ENCODE peak calls at places on chromosomes 12 and 14, in six cellular contexts. M is AG04450, G is esophagus squamous epithelium, L is endothelial cell, S is HFF-Myc, P is psoas muscle. H is an unnamed sample.

GRCh38 chr14:51733147-51733546 is 81.4 kb downstream of the FRMD6 start:
- DNase-seq in M (no peak), G (no peak), L (no peak), S (no peak), P (no peak), H (no peak)

GRCh38 chr12:115507951-115508722 is 769.4 kb downstream of the MED13L start:
- DNase-seq in M (no peak), G (no peak), L (peak), S (no peak), P (no peak), H (no peak)

GRCh38 chr14:61476737-61477410 is 155.5 kb downstream of the PRKCH start:
- DNase-seq in M (peak), G (no peak), L (no peak), S (peak), P (no peak), H (no peak)

GRCh38 chr12:108125073-108125472 is 4.0 kb upstream of the WSCD2 start:
- DNase-seq in M (no peak), G (no peak), L (no peak), S (no peak), P (no peak), H (no peak)

GRCh38 chr12:1044697-1045096 is 53.7 kb downstream of the ERC1 start:
- DNase-seq in M (peak), G (no peak), L (no peak), S (no peak), P (no peak), H (no peak)

GRCh38 chr12:4280351-4281163 is 7.0 kb downstream of the CCND2 start:
- DNase-seq in M (no peak), G (no peak), L (no peak), S (no peak), P (no peak), H (no peak)

GRCh38 chr14:105187935-105188524 is 6.9 kb upstream of the NUDT14 start:
- DNase-seq in M (no peak), G (no peak), L (no peak), S (no peak), P (no peak), H (no peak)

GRCh38 chr12:79296871-79297270 is 393.9 kb downstream of the PAWR start:
- DNase-seq in M (no peak), G (no peak), L (no peak), S (no peak), P (no peak), H (no peak)

GRCh38 chr14:95561001-95561412 is 26.2 kb downstream of the GLRX5 start:
- DNase-seq in M (peak), G (peak), L (peak), S (peak), P (peak), H (peak)

GRCh38 chr14:79395061-79395460 is 816.2 kb downstream of the DIO2 start:
- DNase-seq in M (peak), G (no peak), L (no peak), S (no peak), P (no peak), H (no peak)

GRCh38 chr12:6316921-6317692 is 6.6 kb downstream of the PLEKHG6 start:
- DNase-seq in M (no peak), G (no peak), L (no peak), S (no peak), P (no peak), H (no peak)

GRCh38 chr12:75579552-75579951 is 68.1 kb upstream of the KRR1 start:
- DNase-seq in M (no peak), G (no peak), L (no peak), S (no peak), P (no peak), H (no peak)

GRCh38 chr14:75257241-75257640 is 21.4 kb upstream of the FOS start:
- DNase-seq in M (no peak), G (no peak), L (no peak), S (no peak), P (no peak), H (no peak)

GRCh38 chr14:75429562-75429961 is 1.7 kb downstream of the JDP2 start:
- DNase-seq in M (no peak), G (no peak), L (no peak), S (no peak), P (no peak), H (no peak)

GRCh38 chr14:52314521-52315354 is 626 bp downstream of the PTGER2 start:
- DNase-seq in M (no peak), G (no peak), L (peak), S (no peak), P (peak), H (no peak)

GRCh38 chr14:103207038-103207403 is 83.8 kb downstream of the TNFAIP2 start:
- DNase-seq in M (no peak), G (no peak), L (no peak), S (no peak), P (peak), H (no peak)

GRCh38 chr14:60350366-60350720 is 101.3 kb downstream of the PPM1A start:
- DNase-seq in M (no peak), G (no peak), L (no peak), S (no peak), P (no peak), H (no peak)

GRCh38 chr12:26906704-26907103 is 31.1 kb downstream of the INTS13 start:
- DNase-seq in M (no peak), G (no peak), L (no peak), S (no peak), P (no peak), H (no peak)

GRCh38 chr12:65529771-65530435 is 251.4 kb downstream of the MSRB3 start:
- DNase-seq in M (no peak), G (no peak), L (no peak), S (no peak), P (no peak), H (peak)

GRCh38 chr14:30896435-30896834 is 22.1 kb downstream of the COCH start:
- DNase-seq in M (no peak), G (no peak), L (no peak), S (no peak), P (no peak), H (no peak)

GRCh38 chr14:65790185-65790815 is 377.8 kb downstream of the FUT8 start:
- DNase-seq in M (no peak), G (no peak), L (no peak), S (no peak), P (no peak), H (no peak)

GRCh38 chr14:98177551-98177950 is 1094.4 kb downstream of the BCL11B start:
- DNase-seq in M (no peak), G (no peak), L (no peak), S (no peak), P (no peak), H (no peak)

GRCh38 chr12:80763874-80764273 is 47.2 kb downstream of the MYF5 start:
- DNase-seq in M (no peak), G (no peak), L (peak), S (no peak), P (no peak), H (no peak)

GRCh38 chr12:49220972-49221371 is 32.1 kb upstream of the TUBA1A start:
- DNase-seq in M (no peak), G (no peak), L (no peak), S (no peak), P (no peak), H (no peak)

GRCh38 chr12:39619316-39619659 is 315 bp downstream of the ABCD2 start:
- DNase-seq in M (no peak), G (no peak), L (no peak), S (no peak), P (no peak), H (no peak)

GRCh38 chr14:56630707-56631106 is 51.1 kb downstream of the TMEM260 start:
- DNase-seq in M (no peak), G (no peak), L (no peak), S (peak), P (no peak), H (no peak)

GRCh38 chr14:77549451-77549850 is 50.8 kb upstream of the ISM2 start:
- DNase-seq in M (no peak), G (no peak), L (no peak), S (no peak), P (no peak), H (no peak)

GRCh38 chr14:75979071-75979571 is 2.7 kb downstream of the TGFB3 start:
- DNase-seq in M (no peak), G (no peak), L (peak), S (no peak), P (peak), H (no peak)

GRCh38 chr14:24892730-24893059 is 157.3 kb downstream of the STXBP6 start:
- DNase-seq in M (no peak), G (no peak), L (no peak), S (no peak), P (no peak), H (no peak)

GRCh38 chr12:117847371-117847770 is 121.4 kb downstream of the KSR2 start:
- DNase-seq in M (no peak), G (no peak), L (no peak), S (no peak), P (no peak), H (no peak)

GRCh38 chr14:36511981-36512584 is 7.9 kb downstream of the NKX2-1 start:
- DNase-seq in M (no peak), G (no peak), L (no peak), S (no peak), P (no peak), H (no peak)

GRCh38 chr14:51701956-51702355 is 50.2 kb downstream of the FRMD6 start:
- DNase-seq in M (no peak), G (no peak), L (no peak), S (no peak), P (no peak), H (no peak)

GRCh38 chr12:41073633-41074576 is 114.2 kb upstream of the PDZRN4 start:
- DNase-seq in M (no peak), G (no peak), L (no peak), S (no peak), P (no peak), H (no peak)

GRCh38 chr14:69133206-69134125 is 19.5 kb downstream of the DCAF5 start:
- DNase-seq in M (no peak), G (no peak), L (no peak), S (no peak), P (no peak), H (no peak)

GRCh38 chr14:91548145-91548544 is 38.0 kb upstream of the PPP4R3A start:
- DNase-seq in M (no peak), G (no peak), L (no peak), S (no peak), P (no peak), H (no peak)

GRCh38 chr12:115240251-115240650 is 556.3 kb upstream of the TBX3 start:
- DNase-seq in M (no peak), G (no peak), L (no peak), S (no peak), P (no peak), H (no peak)

GRCh38 chr12:32034045-32034444 is 72.6 kb upstream of the BICD1 start:
- DNase-seq in M (no peak), G (no peak), L (no peak), S (no peak), P (no peak), H (no peak)

GRCh38 chr12:3325736-3326135 is 165.3 kb upstream of the PRMT8 start:
- DNase-seq in M (no peak), G (no peak), L (no peak), S (no peak), P (no peak), H (no peak)

GRCh38 chr12:119171266-119171665 is 7.5 kb upstream of the HSPB8 start:
- DNase-seq in M (no peak), G (no peak), L (no peak), S (no peak), P (no peak), H (no peak)

GRCh38 chr12:119169150-119169549 is 9.6 kb upstream of the HSPB8 start:
- DNase-seq in M (no peak), G (no peak), L (no peak), S (no peak), P (no peak), H (no peak)

GRCh38 chr12:119175115-119175514 is 3.6 kb upstream of the HSPB8 start:
- DNase-seq in M (no peak), G (no peak), L (no peak), S (no peak), P (no peak), H (no peak)

GRCh38 chr12:119168721-119169120 is 10.0 kb upstream of the HSPB8 start:
- DNase-seq in M (no peak), G (no peak), L (no peak), S (no peak), P (no peak), H (no peak)

DNA sequence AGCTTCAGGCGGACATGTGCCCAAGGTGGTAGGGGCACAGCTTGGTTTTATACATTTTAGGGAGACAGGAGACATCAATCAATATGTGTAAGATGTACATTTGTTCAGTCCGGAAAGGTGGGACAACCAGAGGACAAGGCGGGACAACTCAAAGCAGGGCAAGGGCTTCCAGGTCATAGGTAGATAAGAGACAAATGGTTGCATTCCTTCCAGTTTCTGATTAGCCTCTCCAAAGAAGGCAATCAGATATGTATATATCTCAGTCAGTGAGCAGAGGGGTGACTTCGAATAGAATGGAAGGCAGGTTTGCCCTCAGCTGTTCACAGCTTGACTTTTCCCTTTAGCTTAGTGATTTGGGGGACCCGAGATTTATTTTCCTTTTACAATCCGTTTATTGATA is 7.0 kb upstream of the HSPB8 start:
- DNase-seq in M (no peak), G (no peak), L (no peak), S (no peak), P (no peak), H (no peak)
- TF ChIP-seq CTCF in M (no peak), G (no peak), L (no peak), S (no peak), P (no peak), H (no peak)

DNA sequence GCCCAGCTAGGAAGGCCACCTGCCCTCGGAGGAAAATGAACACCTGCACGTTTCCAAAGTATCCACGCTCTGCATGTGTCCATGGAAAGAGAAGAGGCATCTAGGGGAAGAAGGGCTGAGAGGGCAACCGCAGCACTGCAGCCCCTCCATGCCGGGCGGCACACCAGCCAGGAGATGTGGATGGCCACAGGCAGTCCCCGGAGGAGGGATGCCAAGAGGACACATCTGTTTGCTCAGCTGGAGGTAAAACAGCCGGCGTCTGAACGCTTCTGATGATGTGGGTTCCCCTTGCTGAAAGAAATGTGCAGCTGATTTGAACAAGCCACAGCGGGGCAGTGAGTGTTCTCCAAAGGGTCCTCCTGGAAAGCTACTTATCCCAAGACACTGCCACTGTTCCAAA is 34.0 kb downstream of the CHGA start:
- DNase-seq in M (no peak), G (no peak), L (no peak), S (no peak), P (no peak), H (no peak)
- TF ChIP-seq CTCF in M (no peak), G (no peak), L (no peak), S (no peak), P (no peak), H (no peak)

DNA sequence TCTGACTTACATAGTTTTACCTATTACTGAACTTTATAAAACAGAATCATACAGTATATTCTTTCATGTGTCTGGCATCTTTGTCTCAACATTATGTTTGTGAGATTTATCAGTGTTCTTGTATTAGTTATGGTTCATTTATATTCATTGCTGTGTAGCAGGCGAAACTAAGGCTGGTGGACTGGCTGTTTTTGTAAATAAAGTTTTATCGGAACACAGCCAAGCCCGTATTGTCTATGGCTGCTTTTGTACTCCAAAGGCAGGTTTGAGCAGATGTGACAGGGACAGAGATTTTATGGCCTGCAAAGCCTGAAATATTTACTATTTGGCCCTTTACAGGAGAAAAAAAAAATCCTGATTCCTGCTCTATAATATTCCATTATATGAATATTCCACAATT is 405.8 kb upstream of the RGS6 start:
- DNase-seq in M (no peak), G (no peak), L (no peak), S (no peak), P (no peak), H (no peak)
- TF ChIP-seq CTCF in M (no peak), G (no peak), L (no peak), S (no peak), P (no peak), H (no peak)

DNA sequence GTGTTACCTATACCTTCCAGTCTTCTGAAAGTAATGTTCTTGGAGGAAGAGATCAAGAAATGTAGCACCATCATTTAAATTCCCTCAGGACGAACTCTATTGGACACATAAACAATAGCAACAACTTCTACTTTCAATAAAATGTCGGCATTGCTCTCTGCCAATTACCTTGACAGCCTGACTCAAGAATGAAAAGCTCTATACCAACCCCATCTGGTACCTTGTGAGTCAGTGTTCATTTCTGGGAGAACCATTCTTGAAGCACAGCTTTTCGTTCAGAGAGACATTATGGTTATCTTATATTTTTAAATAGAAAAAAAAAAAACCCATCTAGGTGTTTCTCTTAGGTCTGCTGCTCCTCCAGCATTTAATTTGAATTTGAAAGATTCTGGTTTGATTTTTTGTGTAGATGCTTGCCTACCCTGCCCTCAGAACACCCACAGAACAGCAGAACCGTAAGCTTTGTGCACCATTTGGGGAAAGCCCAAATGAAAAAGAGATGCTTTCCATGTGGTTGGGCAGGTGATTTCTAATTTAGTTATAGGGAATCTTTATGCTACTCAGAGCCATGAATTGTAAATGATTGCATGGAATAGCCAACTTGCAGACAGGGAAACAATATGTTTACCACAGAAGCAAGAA is 156.0 kb downstream of the SAMD4A start:
- DNase-seq in M (no peak), G (no peak), L (no peak), S (no peak), P (no peak), H (no peak)
- TF ChIP-seq CTCF in M (no peak), G (no peak), L (no peak), S (peak), P (peak), H (peak)

GRCh38 chr14:101241147-101241546 is 320.1 kb upstream of the DIO3 start:
- DNase-seq in M (no peak), G (no peak), L (no peak), S (no peak), P (peak), H (no peak)

GRCh38 chr14:101237241-101237616 is 324.1 kb upstream of the DIO3 start:
- DNase-seq in M (no peak), G (no peak), L (no peak), S (no peak), P (peak), H (no peak)

GRCh38 chr14:101236496-101237240 is 324.6 kb upstream of the DIO3 start:
- DNase-seq in M (no peak), G (no peak), L (no peak), S (no peak), P (peak), H (no peak)

GRCh38 chr14:101241807-101242278 is 319.5 kb upstream of the DIO3 start:
- DNase-seq in M (no peak), G (no peak), L (no peak), S (no peak), P (peak), H (no peak)

DNA sequence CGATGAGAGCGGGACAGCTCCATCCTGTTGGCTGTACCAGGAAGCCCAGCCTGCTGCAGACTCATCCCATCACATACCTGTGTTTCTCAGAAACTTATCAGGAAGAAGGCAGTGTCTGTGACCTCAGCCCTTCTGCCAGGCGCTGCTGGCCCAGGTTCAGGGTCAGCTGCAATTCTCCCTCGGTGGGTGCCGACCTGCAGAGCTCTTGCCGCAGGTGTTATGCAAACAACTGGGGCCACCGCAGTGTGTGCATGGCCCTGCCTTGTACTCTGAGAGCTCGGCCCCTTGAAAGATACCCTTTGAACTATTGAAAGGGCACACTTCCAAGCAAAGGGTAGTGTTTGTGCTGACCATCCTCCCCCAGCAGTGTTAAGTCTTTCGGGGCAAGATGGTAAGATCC is 322.2 kb upstream of the DIO3 start:
- DNase-seq in M (no peak), G (no peak), L (no peak), S (no peak), P (peak), H (no peak)
- TF ChIP-seq CTCF in M (no peak), G (no peak), L (no peak), S (no peak), P (no peak), H (no peak)

DNA sequence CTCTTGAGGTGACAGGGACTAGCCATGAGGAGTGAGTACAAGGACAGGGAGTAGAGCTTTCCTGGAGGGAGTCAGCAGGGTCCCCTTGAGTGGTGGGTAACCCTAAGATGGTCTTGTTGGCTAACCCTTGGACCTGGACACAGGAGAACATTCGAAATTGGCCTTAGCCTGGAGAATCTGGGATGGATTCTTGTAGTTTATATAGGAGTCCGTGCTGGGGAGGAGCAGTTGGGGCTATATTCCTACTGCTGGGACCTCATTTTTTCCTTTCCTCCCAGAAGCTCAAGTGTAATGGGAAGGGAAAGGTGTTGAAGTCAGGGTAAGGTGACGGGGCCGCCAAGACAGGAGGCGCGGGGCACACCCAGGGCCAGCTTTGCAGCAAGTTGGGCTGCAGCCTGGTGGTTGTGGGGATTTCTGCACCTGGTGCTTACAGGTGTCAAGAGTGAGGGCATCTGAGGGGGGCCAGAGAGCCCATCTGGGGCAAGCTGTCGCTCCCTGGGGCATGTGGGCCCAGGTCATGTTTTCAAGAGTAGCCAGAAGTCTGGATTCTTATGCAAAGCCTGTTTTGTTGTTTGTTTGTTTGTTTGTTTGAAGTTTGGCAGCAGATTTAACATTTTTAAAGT is 5.1 kb downstream of the BCL7A start:
- DNase-seq in M (no peak), G (no peak), L (no peak), S (no peak), P (no peak), H (no peak)
- TF ChIP-seq CTCF in M (no peak), G (no peak), L (no peak), S (no peak), P (no peak), H (no peak)

H was measured in osteocyte.